ENCODE peak calls at places on chromosomes 16 and 17, in seven cellular contexts. H, L, C, M, R, I and K are unnamed samples. For H3K9me3, the result is how much of the 10 kb centered on the place peaks cover.

GRCh38 chr17:78272181-78272913 is 40.9 kb downstream of the TMEM235 start:
- DNase-seq in H (no peak), L (no peak), C (peak), M (peak), R (peak), I (peak), K (no peak)

GRCh38 chr16:88569614-88569984 is 604 bp upstream of the ZC3H18 start:
- DNase-seq in H (no peak), L (no peak), C (no peak), M (no peak), R (no peak), I (no peak), K (peak)

GRCh38 chr17:49455226-49455968 is 39.7 kb upstream of the NGFR start:
- DNase-seq in H (no peak), L (no peak), C (no peak), M (no peak), R (no peak), I (no peak), K (no peak)

GRCh38 chr17:51015145-51015558 is 105.5 kb downstream of the SPAG9 start:
- DNase-seq in H (no peak), L (peak), C (no peak), M (no peak), R (no peak), I (no peak), K (no peak)

GRCh38 chr16:78134944-78135619 is 35.6 kb downstream of the WWOX start:
- DNase-seq in H (no peak), L (no peak), C (no peak), M (no peak), R (no peak), I (peak), K (no peak)

GRCh38 chr17:37067555-37068111 is 118.9 kb downstream of the AATF start:
- DNase-seq in H (no peak), L (peak), C (peak), M (no peak), R (no peak), I (no peak), K (no peak)

GRCh38 chr17:63041722-63042121 is 75.7 kb downstream of the TANC2 start:
- DNase-seq in H (no peak), L (no peak), C (no peak), M (no peak), R (no peak), I (no peak), K (no peak)

GRCh38 chr16:11752856-11753255 is 10.2 kb upstream of the TXNDC11 start:
- DNase-seq in H (no peak), L (no peak), C (no peak), M (no peak), R (no peak), I (no peak), K (no peak)

GRCh38 chr16:8199390-8199789 is 390.9 kb downstream of the TMEM114 start:
- DNase-seq in H (no peak), L (no peak), C (no peak), M (no peak), R (no peak), I (no peak), K (no peak)

GRCh38 chr17:56160395-56160889 is 7.2 kb downstream of the ANKFN1 start:
- DNase-seq in H (no peak), L (no peak), C (no peak), M (no peak), R (no peak), I (no peak), K (no peak)

GRCh38 chr16:75402174-75402820 is 31.0 kb downstream of the CFDP1 start:
- DNase-seq in H (no peak), L (peak), C (no peak), M (no peak), R (no peak), I (no peak), K (no peak)

GRCh38 chr17:18182190-18182977 is 1.2 kb upstream of the ALKBH5 start:
- DNase-seq in H (peak), L (peak), C (no peak), M (peak), R (peak), I (peak), K (peak)

GRCh38 chr17:4934173-4934979 is 2.3 kb downstream of the GP1BA start:
- DNase-seq in H (no peak), L (peak), C (no peak), M (no peak), R (no peak), I (peak), K (no peak)

GRCh38 chr17:2435181-2435741 is 34.4 kb upstream of the MNT start:
- DNase-seq in H (no peak), L (no peak), C (no peak), M (no peak), R (no peak), I (peak), K (no peak)

GRCh38 chr16:71807905-71808592 is 585 bp downstream of the AP1G1 start:
- DNase-seq in H (peak), L (peak), C (peak), M (peak), R (no peak), I (peak), K (no peak)

GRCh38 chr16:69501956-69502457 is 63.8 kb upstream of the NFAT5 start:
- DNase-seq in H (no peak), L (no peak), C (no peak), M (peak), R (no peak), I (no peak), K (no peak)

GRCh38 chr17:50837980-50838954 is 2.9 kb downstream of the WFIKKN2 start:
- DNase-seq in H (no peak), L (no peak), C (no peak), M (no peak), R (no peak), I (no peak), K (no peak)

GRCh38 chr16:59892376-59892775 is 1158.3 kb upstream of the GOT2 start:
- DNase-seq in H (no peak), L (no peak), C (no peak), M (no peak), R (no peak), I (no peak), K (no peak)

GRCh38 chr17:28717578-28718316 is at the start of gene RAB34:
- DNase-seq in H (peak), L (peak), C (peak), M (peak), R (peak), I (peak), K (peak)

GRCh38 chr17:77405867-77406513 is 265.2 kb downstream of the SEC14L1 start:
- DNase-seq in H (no peak), L (no peak), C (no peak), M (no peak), R (no peak), I (no peak), K (no peak)

GRCh38 chr16:87696796-87697195 is 69.0 kb downstream of the KLHDC4 start:
- DNase-seq in H (no peak), L (no peak), C (no peak), M (no peak), R (no peak), I (no peak), K (no peak)

GRCh38 chr17:42485680-42486079 is 27.0 kb downstream of the ATP6V0A1 start:
- DNase-seq in H (no peak), L (no peak), C (no peak), M (no peak), R (no peak), I (no peak), K (no peak)

GRCh38 chr16:81142864-81143263 is 46.7 kb upstream of the GCSH start:
- DNase-seq in H (no peak), L (no peak), C (no peak), M (no peak), R (no peak), I (no peak), K (no peak)

GRCh38 chr16:81151648-81152047 is 55.5 kb upstream of the GCSH start:
- DNase-seq in H (no peak), L (no peak), C (no peak), M (no peak), R (no peak), I (no peak), K (no peak)

GRCh38 chr16:81143921-81144471 is 47.8 kb upstream of the GCSH start:
- DNase-seq in H (no peak), L (no peak), C (no peak), M (no peak), R (no peak), I (no peak), K (no peak)

GRCh38 chr16:81149614-81150013 is 53.4 kb upstream of the GCSH start:
- DNase-seq in H (no peak), L (no peak), C (no peak), M (no peak), R (no peak), I (no peak), K (no peak)

DNA sequence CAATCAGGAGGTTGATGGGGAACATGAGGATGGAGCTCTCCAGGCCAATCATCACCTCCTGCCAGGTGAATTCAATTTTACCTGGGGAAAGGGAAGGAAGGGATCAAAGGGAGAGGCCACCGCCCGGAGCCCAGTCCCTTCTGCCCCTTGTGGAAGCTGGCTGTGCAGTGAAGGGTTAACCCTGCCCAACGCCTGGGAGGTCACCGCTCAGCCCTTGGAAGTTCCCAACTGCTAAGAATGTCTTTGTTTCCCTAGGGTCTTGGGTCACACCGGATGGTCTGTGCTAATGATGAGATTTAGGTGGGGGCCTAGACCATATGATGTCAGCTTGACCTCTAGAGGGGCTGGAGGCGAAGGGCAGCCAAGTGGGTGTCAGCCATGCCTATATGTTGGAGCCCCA is 52.1 kb upstream of the GCSH start:
- DNase-seq in H (no peak), L (no peak), C (no peak), M (no peak), R (no peak), I (no peak), K (no peak)
- H3K9me3 ChIP-seq in H (under half), L (under half), C (under half), M (under half), R (under half), I (under half), K (under half)

GRCh38 chr17:27332485-27333409 is 38.8 kb downstream of the WSB1 start:
- DNase-seq in H (peak), L (peak), C (peak), M (peak), R (peak), I (peak), K (peak)
- TF ChIP-seq POLR2A in H (peak), L (peak), C (no peak), M (no peak), R (peak), I (no peak), K (no peak)

GRCh38 chr17:11304568-11304967 is 63.6 kb downstream of the SHISA6 start:
- DNase-seq in H (peak), L (no peak), C (peak), M (peak), R (no peak), I (peak), K (no peak)
- H3K9me3 ChIP-seq in H (under half), L (under half), C (under half), M (under half), R (under half), I (under half), K (under half)

DNA sequence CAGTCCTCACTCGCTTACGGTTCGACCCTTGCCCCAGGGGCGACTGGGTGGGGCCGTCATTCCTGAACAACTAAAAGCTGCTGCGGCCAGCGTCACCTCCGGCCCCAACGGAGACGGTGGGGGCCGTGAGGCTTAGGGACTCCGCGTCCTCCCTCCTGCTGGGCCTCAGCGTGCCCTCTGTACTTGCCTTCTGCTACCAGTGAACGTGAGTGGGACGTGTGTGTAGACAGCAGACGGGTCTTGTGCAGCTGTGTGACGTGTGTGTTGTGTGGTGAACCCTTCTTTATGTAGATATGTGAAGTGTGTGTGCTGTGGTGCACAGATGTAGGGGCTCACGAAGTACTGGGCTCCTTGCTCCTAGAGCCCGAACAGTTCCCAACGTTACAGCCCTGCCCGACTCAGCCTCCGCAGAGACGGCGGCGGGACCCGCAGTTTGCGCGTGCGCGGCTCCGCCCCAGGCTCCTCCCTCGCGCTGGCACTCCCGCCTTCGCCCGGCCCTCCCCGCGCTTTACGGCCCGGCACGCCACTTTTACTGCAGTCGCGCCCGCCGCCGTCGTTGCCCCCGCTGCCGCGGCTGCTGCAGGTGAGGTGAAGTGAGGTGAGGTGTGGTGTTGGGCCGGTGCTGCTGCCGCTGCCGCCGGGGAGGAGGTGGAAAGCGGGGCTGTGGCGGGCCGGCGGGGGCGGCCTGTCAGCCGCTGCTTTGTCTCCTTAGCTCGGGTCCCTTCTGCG is at the start of gene PHAF1:
- DNase-seq in H (peak), L (peak), C (peak), M (peak), R (peak), I (peak), K (peak)
- TF ChIP-seq POLR2A in H (peak), L (peak), C (peak), M (peak), R (peak), I (no peak), K (peak)

GRCh38 chr16:35196313-35196712 is 1736.9 kb downstream of the TP53TG3F start:
- DNase-seq in H (no peak), L (no peak), C (no peak), M (no peak), R (no peak), I (no peak), K (no peak)
- H3K9me3 ChIP-seq in H (under half), L (under half), C (under half), M (under half), R (under half), I (under half), K (under half)

GRCh38 chr17:8921147-8921546 is 44.4 kb downstream of the PIK3R5 start:
- DNase-seq in H (no peak), L (no peak), C (no peak), M (no peak), R (no peak), I (no peak), K (no peak)

GRCh38 chr17:8923762-8924161 is 41.7 kb downstream of the PIK3R5 start:
- DNase-seq in H (no peak), L (no peak), C (no peak), M (no peak), R (no peak), I (no peak), K (no peak)

GRCh38 chr17:8924595-8924994 is 40.9 kb downstream of the PIK3R5 start:
- DNase-seq in H (no peak), L (no peak), C (no peak), M (no peak), R (no peak), I (no peak), K (no peak)

GRCh38 chr17:8922923-8923322 is 42.6 kb downstream of the PIK3R5 start:
- DNase-seq in H (no peak), L (no peak), C (no peak), M (no peak), R (no peak), I (no peak), K (no peak)

DNA sequence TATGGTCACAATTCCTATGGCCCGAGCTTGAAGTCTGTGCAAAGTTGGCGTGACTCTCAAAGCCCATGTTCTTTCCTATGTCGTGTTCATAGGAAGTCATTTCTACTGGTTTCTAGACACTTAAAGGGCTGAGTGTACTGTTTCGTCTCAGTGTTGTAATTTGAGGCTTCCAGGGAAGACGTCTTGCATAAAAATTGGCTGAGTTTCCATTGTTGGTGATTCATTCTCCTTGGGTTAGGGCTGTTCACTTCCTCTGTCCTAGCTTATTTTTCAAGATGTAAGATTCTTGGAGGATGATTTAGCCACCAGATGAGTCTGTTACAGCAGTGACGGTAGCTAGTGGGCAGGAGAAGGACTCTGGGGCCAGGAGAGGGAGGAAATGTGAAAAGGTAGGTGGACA is 43.1 kb downstream of the PIK3R5 start:
- DNase-seq in H (no peak), L (no peak), C (no peak), M (no peak), R (no peak), I (no peak), K (no peak)
- TF ChIP-seq POLR2A in H (no peak), L (no peak), C (no peak), M (no peak), R (no peak), I (no peak), K (no peak)

DNA sequence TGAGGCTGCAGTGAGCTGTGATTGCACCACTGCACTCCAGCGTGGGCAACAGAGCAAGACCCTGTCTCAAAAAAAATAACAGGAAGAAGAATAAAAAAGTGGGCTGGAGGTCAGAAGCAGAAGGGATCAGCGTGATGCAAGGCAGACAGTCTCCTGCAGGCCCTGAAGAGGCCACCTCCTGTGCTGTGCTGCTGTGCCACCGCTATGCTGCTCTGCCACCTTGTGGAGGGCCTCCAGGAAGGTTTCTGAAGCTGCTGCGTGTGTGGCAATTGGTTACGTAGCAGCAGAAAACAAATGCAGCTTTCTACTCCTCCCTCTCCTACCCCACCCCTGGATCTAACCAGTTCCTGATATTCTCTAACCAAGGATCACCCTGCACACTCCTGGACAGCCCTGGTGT is 815.5 kb downstream of the KCNJ18 start:
- DNase-seq in H (no peak), L (no peak), C (no peak), M (peak), R (no peak), I (no peak), K (no peak)
- H3K9me3 ChIP-seq in H (under half), L (under half), C (under half), M (under half), R (under half), I (under half), K (under half)

GRCh38 chr16:77063617-77064016 is 127.4 kb upstream of the MON1B start:
- DNase-seq in H (no peak), L (peak), C (no peak), M (no peak), R (no peak), I (no peak), K (no peak)

GRCh38 chr16:77068402-77068801 is 122.6 kb upstream of the MON1B start:
- DNase-seq in H (no peak), L (no peak), C (no peak), M (no peak), R (no peak), I (no peak), K (no peak)

GRCh38 chr16:77064037-77064436 is 127.0 kb upstream of the MON1B start:
- DNase-seq in H (no peak), L (no peak), C (no peak), M (no peak), R (no peak), I (no peak), K (peak)

GRCh38 chr16:77069929-77070328 is 121.1 kb upstream of the MON1B start:
- DNase-seq in H (no peak), L (no peak), C (no peak), M (no peak), R (no peak), I (no peak), K (no peak)

GRCh38 chr16:77066896-77067496 is 124.0 kb upstream of the MON1B start:
- DNase-seq in H (no peak), L (no peak), C (no peak), M (no peak), R (no peak), I (no peak), K (no peak)
- TF ChIP-seq POLR2A in H (no peak), L (no peak), C (no peak), M (no peak), R (no peak), I (no peak), K (no peak)